ENCODE peak calls at places on chromosome 10, in six cellular contexts. V is stromal cell of bone marrow; A is GM12892; N is HL-60; F is stimulated activated CD4-positive, alpha-beta T cell treated with anti-CD3 and anti-CD28 coated beads, Interleukin-12 subunit alpha, Interleukin-12 subunit beta, amount 100 ng/mL, for 4 hours; T is NCI-H2107. S is an unnamed sample.
A peak's percentile ranks its signal among the peaks of the same experiment; 100 is the strongest.

GRCh38 chr10:113961261-113961938 is 82.3 kb upstream of the ADRB1 start:
- DNase-seq in V (no peak), A (peak; percentile 33), N (peak; percentile 54), F (peak; percentile 22), T (no peak), S (no peak)

GRCh38 chr10:63711866-63712716 is 190.9 kb downstream of the REEP3 start:
- DNase-seq in V (peak; percentile 94), A (no peak), N (no peak), F (no peak), T (peak; percentile 71), S (no peak)

GRCh38 chr10:32357056-32357735 is 10.2 kb upstream of the EPC1 start:
- DNase-seq in V (no peak), A (no peak), N (no peak), F (no peak), T (no peak), S (no peak)

GRCh38 chr10:86662186-86663045 is 5.9 kb upstream of the LDB3 start:
- DNase-seq in V (no peak), A (no peak), N (no peak), F (no peak), T (no peak), S (no peak)

GRCh38 chr10:115355162-115355760 is 262.1 kb downstream of the ATRNL1 start:
- DNase-seq in V (peak; percentile 6), A (no peak), N (peak; percentile 44), F (no peak), T (no peak), S (peak; percentile 5)

GRCh38 chr10:12902135-12902572 is 99.4 kb downstream of the CCDC3 start:
- DNase-seq in V (peak; percentile 33), A (peak; percentile 46), N (peak; percentile 1), F (peak; percentile 22), T (peak; percentile 12), S (no peak)

GRCh38 chr10:29947701-29948060 is 111.7 kb downstream of the JCAD start:
- DNase-seq in V (no peak), A (no peak), N (no peak), F (no peak), T (no peak), S (no peak)

GRCh38 chr10:102988404-102989314 is 70.6 kb downstream of the CNNM2 start:
- DNase-seq in V (no peak), A (no peak), N (no peak), F (no peak), T (no peak), S (peak; percentile 48)

GRCh38 chr10:15627617-15628196 is 92.0 kb downstream of the ITGA8 start:
- DNase-seq in V (no peak), A (no peak), N (no peak), F (no peak), T (no peak), S (no peak)

GRCh38 chr10:71268247-71268691 is 50.8 kb upstream of the SLC29A3 start:
- DNase-seq in V (no peak), A (no peak), N (no peak), F (no peak), T (no peak), S (no peak)

GRCh38 chr10:28948045-28948444 is 270.7 kb downstream of the BAMBI start:
- DNase-seq in V (no peak), A (no peak), N (no peak), F (no peak), T (no peak), S (no peak)

GRCh38 chr10:110613341-110613995 is 30.7 kb upstream of the RBM20 start:
- DNase-seq in V (no peak), A (no peak), N (no peak), F (no peak), T (no peak), S (no peak)

GRCh38 chr10:73810735-73811465 is 498 bp downstream of the NDST2 start:
- DNase-seq in V (no peak), A (peak; percentile 66), N (peak; percentile 50), F (peak; percentile 55), T (no peak), S (peak; percentile 46)

GRCh38 chr10:60253490-60253889 is 136.2 kb downstream of the ANK3 start:
- DNase-seq in V (no peak), A (no peak), N (no peak), F (no peak), T (no peak), S (no peak)

GRCh38 chr10:29946953-29947700 is 112.3 kb downstream of the JCAD start:
- DNase-seq in V (peak; percentile 87), A (no peak), N (no peak), F (no peak), T (no peak), S (no peak)

GRCh38 chr10:30999084-30999712 is 32.5 kb downstream of the ZNF438 start:
- DNase-seq in V (no peak), A (no peak), N (peak; percentile 85), F (no peak), T (no peak), S (no peak)